ENCODE peak calls at places on chromosomes 12 and 14, in six cellular contexts. One of them, this sample, is unnamed.

GRCh38 chr12:20421338-20421890 is 53.1 kb downstream of the PDE3A start:
- DNase-seq in HTR-8/SVneo: no peak
- DNase-seq in HAP-1: no peak
- DNase-seq in activated T-cell treated with anti-CD3 and anti-CD28 coated beads, Interleukin-2, amount 50 U/mL, for 48 hours: no peak
- DNase-seq in aorta: no peak
- DNase-seq in left colon: peak
- DNase-seq in this sample: no peak

GRCh38 chr12:6821271-6821673 is 349 bp upstream of the GPR162 start:
- DNase-seq in HAP-1: peak
- DNase-seq in left colon: peak
- DNase-seq in HTR-8/SVneo: peak
- DNase-seq in activated T-cell treated with anti-CD3 and anti-CD28 coated beads, Interleukin-2, amount 50 U/mL, for 48 hours: peak
- DNase-seq in aorta: peak
- DNase-seq in this sample: no peak

GRCh38 chr12:219891-220352 is 6.0 kb upstream of the SLC6A12 start:
- DNase-seq in HTR-8/SVneo: peak
- DNase-seq in aorta: peak
- DNase-seq in HAP-1: peak
- DNase-seq in activated T-cell treated with anti-CD3 and anti-CD28 coated beads, Interleukin-2, amount 50 U/mL, for 48 hours: peak
- DNase-seq in left colon: peak
- DNase-seq in this sample: peak

GRCh38 chr12:132222096-132222807 is 78.0 kb downstream of the NOC4L start:
- DNase-seq in activated T-cell treated with anti-CD3 and anti-CD28 coated beads, Interleukin-2, amount 50 U/mL, for 48 hours: peak
- DNase-seq in HTR-8/SVneo: peak
- DNase-seq in left colon: no peak
- DNase-seq in HAP-1: peak
- DNase-seq in aorta: peak
- DNase-seq in this sample: peak

GRCh38 chr12:121765573-121765972 is 27.9 kb downstream of the RHOF start:
- DNase-seq in HTR-8/SVneo: peak
- DNase-seq in activated T-cell treated with anti-CD3 and anti-CD28 coated beads, Interleukin-2, amount 50 U/mL, for 48 hours: no peak
- DNase-seq in aorta: no peak
- DNase-seq in left colon: no peak
- DNase-seq in HAP-1: no peak
- DNase-seq in this sample: no peak

GRCh38 chr12:131387281-131388163 is 323.4 kb upstream of the SFSWAP start:
- DNase-seq in left colon: no peak
- DNase-seq in aorta: no peak
- DNase-seq in activated T-cell treated with anti-CD3 and anti-CD28 coated beads, Interleukin-2, amount 50 U/mL, for 48 hours: no peak
- DNase-seq in HAP-1: no peak
- DNase-seq in HTR-8/SVneo: no peak
- DNase-seq in this sample: no peak

GRCh38 chr14:57865450-57866198 is at the start of gene SLC35F4:
- DNase-seq in HAP-1: peak
- DNase-seq in left colon: no peak
- DNase-seq in activated T-cell treated with anti-CD3 and anti-CD28 coated beads, Interleukin-2, amount 50 U/mL, for 48 hours: no peak
- DNase-seq in aorta: peak
- DNase-seq in HTR-8/SVneo: no peak
- DNase-seq in this sample: peak

GRCh38 chr14:100539319-100539645 is 47.9 kb downstream of the BEGAIN start:
- DNase-seq in activated T-cell treated with anti-CD3 and anti-CD28 coated beads, Interleukin-2, amount 50 U/mL, for 48 hours: no peak
- DNase-seq in aorta: no peak
- DNase-seq in left colon: peak
- DNase-seq in HAP-1: no peak
- DNase-seq in HTR-8/SVneo: no peak
- DNase-seq in this sample: no peak

GRCh38 chr12:4580165-4580773 is 18.3 kb downstream of the DYRK4 start:
- DNase-seq in activated T-cell treated with anti-CD3 and anti-CD28 coated beads, Interleukin-2, amount 50 U/mL, for 48 hours: no peak
- DNase-seq in HAP-1: no peak
- DNase-seq in aorta: no peak
- DNase-seq in left colon: no peak
- DNase-seq in HTR-8/SVneo: no peak
- DNase-seq in this sample: no peak

GRCh38 chr12:52058631-52059324 is 7.5 kb downstream of the NR4A1 start:
- DNase-seq in left colon: no peak
- DNase-seq in HAP-1: no peak
- DNase-seq in activated T-cell treated with anti-CD3 and anti-CD28 coated beads, Interleukin-2, amount 50 U/mL, for 48 hours: no peak
- DNase-seq in aorta: peak
- DNase-seq in HTR-8/SVneo: no peak
- DNase-seq in this sample: no peak

GRCh38 chr14:77120771-77121743 is 20.5 kb downstream of the ZDHHC22 start:
- DNase-seq in aorta: no peak
- DNase-seq in HTR-8/SVneo: no peak
- DNase-seq in activated T-cell treated with anti-CD3 and anti-CD28 coated beads, Interleukin-2, amount 50 U/mL, for 48 hours: peak
- DNase-seq in left colon: peak
- DNase-seq in HAP-1: no peak
- DNase-seq in this sample: no peak

GRCh38 chr12:77814361-77814760 is 16.3 kb upstream of the NAV3 start:
- DNase-seq in activated T-cell treated with anti-CD3 and anti-CD28 coated beads, Interleukin-2, amount 50 U/mL, for 48 hours: no peak
- DNase-seq in left colon: no peak
- DNase-seq in HTR-8/SVneo: no peak
- DNase-seq in HAP-1: no peak
- DNase-seq in aorta: no peak
- DNase-seq in this sample: no peak

GRCh38 chr14:75401356-75401755 is 26.5 kb upstream of the JDP2 start:
- DNase-seq in HAP-1: peak
- DNase-seq in HTR-8/SVneo: no peak
- DNase-seq in activated T-cell treated with anti-CD3 and anti-CD28 coated beads, Interleukin-2, amount 50 U/mL, for 48 hours: no peak
- DNase-seq in aorta: no peak
- DNase-seq in left colon: peak
- DNase-seq in this sample: peak

GRCh38 chr12:117037296-117038022 is 61.8 kb downstream of the TESC start:
- DNase-seq in aorta: peak
- DNase-seq in left colon: no peak
- DNase-seq in activated T-cell treated with anti-CD3 and anti-CD28 coated beads, Interleukin-2, amount 50 U/mL, for 48 hours: no peak
- DNase-seq in HTR-8/SVneo: no peak
- DNase-seq in HAP-1: no peak
- DNase-seq in this sample: no peak

GRCh38 chr14:71362920-71363584 is 455.8 kb downstream of the PCNX1 start:
- DNase-seq in HAP-1: no peak
- DNase-seq in aorta: no peak
- DNase-seq in activated T-cell treated with anti-CD3 and anti-CD28 coated beads, Interleukin-2, amount 50 U/mL, for 48 hours: no peak
- DNase-seq in HTR-8/SVneo: no peak
- DNase-seq in left colon: no peak
- DNase-seq in this sample: no peak

GRCh38 chr12:107486140-107486892 is 199.3 kb upstream of the PWP1 start:
- DNase-seq in HAP-1: no peak
- DNase-seq in HTR-8/SVneo: no peak
- DNase-seq in left colon: no peak
- DNase-seq in aorta: no peak
- DNase-seq in activated T-cell treated with anti-CD3 and anti-CD28 coated beads, Interleukin-2, amount 50 U/mL, for 48 hours: no peak
- DNase-seq in this sample: no peak

GRCh38 chr12:101604132-101604531 is 9.4 kb downstream of the MYBPC1 start:
- DNase-seq in HAP-1: no peak
- DNase-seq in left colon: no peak
- DNase-seq in HTR-8/SVneo: no peak
- DNase-seq in aorta: no peak
- DNase-seq in activated T-cell treated with anti-CD3 and anti-CD28 coated beads, Interleukin-2, amount 50 U/mL, for 48 hours: no peak
- DNase-seq in this sample: no peak

GRCh38 chr12:119340604-119341003 is 6.1 kb downstream of the CCDC60 start:
- DNase-seq in aorta: no peak
- DNase-seq in left colon: no peak
- DNase-seq in HAP-1: no peak
- DNase-seq in HTR-8/SVneo: no peak
- DNase-seq in activated T-cell treated with anti-CD3 and anti-CD28 coated beads, Interleukin-2, amount 50 U/mL, for 48 hours: no peak
- DNase-seq in this sample: no peak

GRCh38 chr14:104281768-104282301 is 143.4 kb downstream of the KIF26A start:
- DNase-seq in HTR-8/SVneo: no peak
- DNase-seq in activated T-cell treated with anti-CD3 and anti-CD28 coated beads, Interleukin-2, amount 50 U/mL, for 48 hours: no peak
- DNase-seq in left colon: peak
- DNase-seq in HAP-1: peak
- DNase-seq in aorta: peak
- DNase-seq in this sample: no peak

GRCh38 chr12:54988402-54989054 is 4.0 kb upstream of the TESPA1 start:
- DNase-seq in activated T-cell treated with anti-CD3 and anti-CD28 coated beads, Interleukin-2, amount 50 U/mL, for 48 hours: no peak
- DNase-seq in HTR-8/SVneo: no peak
- DNase-seq in HAP-1: no peak
- DNase-seq in aorta: peak
- DNase-seq in left colon: peak
- DNase-seq in this sample: no peak